ENCODE peak calls at places on chromosomes 5 and 9, in five cellular contexts. U is Karpas-422, M is HTR-8/SVneo, I is heart right ventricle, X is mucosa of gallbladder. O is an unnamed sample.

GRCh38 chr5:138138949-138139775 is at the start of gene NME5:
- DNase-seq in U (peak; percentile 89), M (no peak), I (peak; percentile 57), X (peak; percentile 79), O (no peak)

GRCh38 chr5:171759777-171760176 is 25.8 kb upstream of the SMIM23 start:
- DNase-seq in U (no peak), M (no peak), I (no peak), X (no peak), O (no peak)

GRCh38 chr5:78888580-78889187 is 96.4 kb downstream of the ARSB start:
- DNase-seq in U (no peak), M (no peak), I (peak; percentile 38), X (no peak), O (peak; percentile 36)

GRCh38 chr5:17248999-17249634 is 31.7 kb downstream of the BASP1 start:
- DNase-seq in U (no peak), M (peak; percentile 99), I (no peak), X (peak; percentile 35), O (no peak)

GRCh38 chr5:157193699-157194424 is 13.2 kb downstream of the ITK start:
- DNase-seq in U (no peak), M (no peak), I (no peak), X (no peak), O (no peak)

GRCh38 chr9:111804636-111805035 is 9.9 kb upstream of the SHOC1 start:
- DNase-seq in U (no peak), M (no peak), I (no peak), X (no peak), O (no peak)

GRCh38 chr5:81268797-81269196 is 32.6 kb upstream of the ZCCHC9 start:
- DNase-seq in U (no peak), M (peak; percentile 64), I (no peak), X (no peak), O (no peak)

GRCh38 chr9:14433841-14434511 is 120.0 kb upstream of the NFIB start:
- DNase-seq in U (peak; percentile 84), M (peak; percentile 20), I (peak; percentile 24), X (no peak), O (peak; percentile 49)

GRCh38 chr5:141958113-141958512 is at the start of gene PCDH12:
- DNase-seq in U (no peak), M (no peak), I (peak; percentile 83), X (no peak), O (no peak)

O was measured in NAMALWA.